ENCODE peak calls at places on chromosomes 1 and 21, in four cellular contexts. F, D, B and P are unnamed samples.

GRCh38 chr21:45010096-45010495 is 64.3 kb upstream of the ADARB1 start:
- DNase-seq in F (no peak), D (no peak), B (no peak), P (no peak)

GRCh38 chr1:8676072-8676471 is 141.4 kb downstream of the RERE start:
- DNase-seq in F (no peak), D (no peak), B (no peak), P (no peak)

GRCh38 chr1:245956225-245956624 is 550.9 kb downstream of the SMYD3 start:
- DNase-seq in F (peak; percentile 44), D (no peak), B (no peak), P (peak; percentile 12)

GRCh38 chr1:63516629-63517028 is 6.4 kb downstream of the ITGB3BP start:
- DNase-seq in F (no peak), D (no peak), B (no peak), P (no peak)

GRCh38 chr1:83849191-83850061 is 149.5 kb downstream of the TTLL7 start:
- DNase-seq in F (no peak), D (no peak), B (no peak), P (no peak)

GRCh38 chr1:51000160-51000559 is 30.1 kb downstream of the CDKN2C start:
- DNase-seq in F (no peak), D (no peak), B (no peak), P (peak; percentile 30)

GRCh38 chr1:166200743-166201142 is 33.9 kb upstream of the FAM78B start:
- DNase-seq in F (no peak), D (no peak), B (no peak), P (no peak)

GRCh38 chr21:15659768-15660423 is 69.9 kb upstream of the USP25 start:
- DNase-seq in F (no peak), D (no peak), B (peak; percentile 12), P (no peak)

GRCh38 chr1:207030522-207031009 is 2.0 kb downstream of the C1orf116 start:
- DNase-seq in F (no peak), D (no peak), B (no peak), P (no peak)